ENCODE peak calls at places on chromosomes 16 and 17, in seven cellular contexts. M is right lobe of liver; A is IMR-90; Y is CD4-positive, CD25-positive, alpha-beta regulatory T cell; C is SJCRH30; H is ovary; B is Peyer's patch. K is an unnamed sample.

GRCh38 chr17:73455050-73455687 is 143.4 kb upstream of the CDC42EP4 start:
- DNase-seq in M (no peak), H (no peak), B (peak; percentile 43), A (no peak), C (no peak), Y (no peak), K (no peak)

GRCh38 chr16:3456374-3456773 is 12.9 kb downstream of the NAA60 start:
- DNase-seq in Y (no peak), B (no peak), A (peak; percentile 8), C (no peak), M (no peak), H (no peak), K (no peak)

GRCh38 chr16:75138636-75139035 is 9.7 kb upstream of the ZFP1 start:
- DNase-seq in Y (no peak), M (no peak), B (no peak), A (no peak), H (no peak), C (peak; percentile 47), K (no peak)

GRCh38 chr17:68199837-68200688 is 47.8 kb upstream of the AMZ2 start:
- DNase-seq in H (no peak), M (no peak), C (no peak), A (no peak), Y (no peak), B (no peak), K (no peak)

GRCh38 chr17:2435181-2435741 is 34.4 kb upstream of the MNT start:
- DNase-seq in A (peak; percentile 31), C (no peak), Y (no peak), M (no peak), B (no peak), H (no peak), K (peak; percentile 48)

GRCh38 chr17:31583795-31584340 is 192.4 kb downstream of the RAB11FIP4 start:
- DNase-seq in B (no peak), C (no peak), A (no peak), H (no peak), Y (no peak), M (no peak), K (no peak)

GRCh38 chr16:67399749-67400704 is 6.7 kb upstream of the TPPP3 start:
- DNase-seq in Y (no peak), H (no peak), M (no peak), A (no peak), B (no peak), C (peak; percentile 86), K (no peak)

GRCh38 chr16:30005341-30006094 is 5.3 kb downstream of the DOC2A start:
- DNase-seq in H (no peak), C (peak; percentile 26), A (peak; percentile 31), M (no peak), B (no peak), Y (peak; percentile 24), K (peak; percentile 29)

GRCh38 chr16:66269631-66270332 is 96.7 kb upstream of the CDH5 start:
- DNase-seq in A (no peak), B (no peak), M (peak; percentile 21), Y (no peak), C (peak; percentile 50), H (peak; percentile 58), K (no peak)

GRCh38 chr17:4896332-4897197 is 2.8 kb upstream of the C17orf107 start:
- DNase-seq in Y (no peak), C (no peak), M (no peak), H (no peak), B (no peak), A (no peak), K (no peak)

GRCh38 chr16:31177136-31177535 is 2.8 kb upstream of the FUS start:
- DNase-seq in H (no peak), A (peak; percentile 59), Y (peak; percentile 12), C (no peak), M (no peak), B (no peak), K (no peak)

GRCh38 chr16:19804538-19805323 is 79.9 kb downstream of the GPRC5B start:
- DNase-seq in Y (no peak), C (peak; percentile 84), B (no peak), M (peak; percentile 58), A (no peak), H (no peak), K (no peak)

GRCh38 chr16:81357711-81358270 is 43.0 kb downstream of the GAN start:
- DNase-seq in B (no peak), C (no peak), A (no peak), H (no peak), M (no peak), Y (no peak), K (no peak)

GRCh38 chr17:50689956-50690886 is 17.5 kb downstream of the ANKRD40 start:
- DNase-seq in B (no peak), A (no peak), C (no peak), H (no peak), Y (no peak), M (no peak), K (no peak)

GRCh38 chr16:81553080-81553813 is 108.6 kb downstream of the CMIP start:
- DNase-seq in B (no peak), C (no peak), A (peak; percentile 47), M (peak; percentile 72), Y (no peak), H (no peak), K (no peak)

GRCh38 chr16:16014329-16015224 is 65.2 kb downstream of the ABCC1 start:
- DNase-seq in Y (no peak), M (peak; percentile 59), A (peak; percentile 62), H (peak; percentile 23), B (no peak), C (peak; percentile 77), K (no peak)

GRCh38 chr17:43578699-43579569 is 32.8 kb upstream of the ETV4 start:
- DNase-seq in C (peak; percentile 72), B (peak; percentile 54), M (no peak), Y (no peak), A (peak; percentile 85), H (no peak), K (peak; percentile 13)

GRCh38 chr17:50529849-50530248 is 2.7 kb upstream of the EPN3 start:
- DNase-seq in A (no peak), B (no peak), M (no peak), H (no peak), C (no peak), Y (no peak), K (no peak)

GRCh38 chr16:20485408-20485807 is 34.1 kb downstream of the ACSM2A start:
- DNase-seq in Y (no peak), A (no peak), M (no peak), B (no peak), C (no peak), H (no peak), K (no peak)

GRCh38 chr16:85839681-85840240 is 40.3 kb downstream of the COX4I1 start:
- DNase-seq in A (no peak), H (no peak), M (no peak), B (peak; percentile 44), Y (no peak), C (no peak), K (no peak)

GRCh38 chr16:55759983-55760664 is 72.8 kb downstream of the CES1 start:
- DNase-seq in C (no peak), M (peak; percentile 91), B (no peak), A (no peak), Y (no peak), H (no peak), K (no peak)

GRCh38 chr17:75679706-75680201 is 12.6 kb downstream of the SAP30BP start:
- DNase-seq in C (no peak), A (no peak), H (no peak), B (no peak), M (no peak), Y (no peak), K (no peak)

DNA sequence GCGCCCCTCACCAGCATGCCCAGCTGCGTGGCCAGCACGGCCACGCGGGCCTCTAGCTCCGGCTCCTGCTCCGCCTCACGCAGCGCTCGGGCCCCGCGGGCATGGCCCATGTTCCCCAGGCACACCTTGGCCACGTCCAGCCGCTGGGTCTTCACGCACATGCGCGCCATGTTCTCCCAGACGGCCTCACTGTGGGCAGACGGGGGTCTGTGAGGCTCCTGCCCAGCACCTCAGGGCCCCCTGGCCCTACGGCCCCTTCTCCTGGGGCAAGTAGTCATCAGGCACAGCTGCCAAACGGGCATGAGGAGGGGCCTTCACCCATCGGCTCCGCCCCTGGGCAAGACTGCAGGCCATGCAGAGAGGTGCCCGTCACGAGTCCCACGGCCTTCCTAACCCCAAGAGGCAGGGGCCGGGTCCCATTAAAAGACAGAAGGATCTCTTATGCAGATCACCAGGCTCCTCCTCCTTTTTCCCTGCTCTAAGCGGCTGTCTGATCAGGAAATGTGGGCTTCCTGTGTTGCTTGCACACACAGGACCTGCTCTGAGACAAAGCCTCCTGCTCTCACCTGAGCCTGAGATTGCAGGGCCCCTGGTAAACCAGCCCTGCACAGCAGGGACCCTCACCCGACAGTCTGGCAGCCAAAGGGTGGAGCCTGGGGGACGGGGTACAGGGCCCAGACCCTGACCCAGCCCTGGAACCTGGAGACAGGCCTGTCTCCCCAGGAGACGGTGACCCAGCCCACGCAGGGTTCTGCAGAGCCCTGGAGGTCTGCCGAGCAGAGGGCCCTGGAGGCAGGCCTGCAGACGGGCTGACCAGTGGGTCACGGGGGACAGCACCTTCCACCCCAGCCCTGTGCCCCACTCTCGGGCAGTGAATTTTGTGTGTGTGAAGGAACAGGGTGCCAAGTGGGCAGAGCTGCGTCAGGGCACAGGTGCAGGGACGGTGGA is 6.6 kb upstream of the TMEM204 start:
- DNase-seq in A (no peak), B (no peak), H (no peak), M (no peak), Y (no peak), C (no peak), K (no peak)
- H3K4me3 ChIP-seq in A (no peak overlapping the region), B (no peak overlapping the region), H (no peak overlapping the region), M (no peak overlapping the region), Y (no peak overlapping the region), C (no peak overlapping the region), K (no peak overlapping the region)

DNA sequence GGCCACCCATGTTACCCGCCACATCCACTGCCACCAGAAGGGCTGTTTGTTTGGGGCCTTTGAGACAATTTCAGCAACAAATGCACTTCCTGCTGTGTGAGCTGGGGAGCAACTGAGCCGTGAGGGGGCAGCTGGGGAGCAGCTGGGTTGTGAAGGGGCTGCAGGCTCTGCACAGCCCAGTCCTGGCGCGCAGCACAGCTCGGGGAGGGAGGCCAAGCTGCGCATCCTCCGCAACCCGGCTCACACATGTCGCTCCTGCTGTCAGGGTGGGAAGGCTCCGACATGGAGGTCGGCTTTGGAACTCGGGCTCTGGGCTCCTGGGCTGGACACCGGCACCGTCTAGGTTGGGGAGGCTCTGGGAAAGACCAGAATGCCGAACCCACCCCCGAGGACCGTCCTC is 53.6 kb downstream of the CBFA2T3 start:
- DNase-seq in Y (no peak), C (no peak), H (no peak), A (no peak), B (no peak), M (no peak), K (no peak)
- H3K4me1 ChIP-seq in Y (peaks cover 10% of the 10 kb centered on the region), C (peaks cover 47% of the 10 kb centered on the region), H (peaks cover 3% of the 10 kb centered on the region), A (peaks cover 10% of the 10 kb centered on the region), B (peaks cover 8% of the 10 kb centered on the region), M (no peaks in the 10 kb centered on the region), K (no peaks in the 10 kb centered on the region)

DNA sequence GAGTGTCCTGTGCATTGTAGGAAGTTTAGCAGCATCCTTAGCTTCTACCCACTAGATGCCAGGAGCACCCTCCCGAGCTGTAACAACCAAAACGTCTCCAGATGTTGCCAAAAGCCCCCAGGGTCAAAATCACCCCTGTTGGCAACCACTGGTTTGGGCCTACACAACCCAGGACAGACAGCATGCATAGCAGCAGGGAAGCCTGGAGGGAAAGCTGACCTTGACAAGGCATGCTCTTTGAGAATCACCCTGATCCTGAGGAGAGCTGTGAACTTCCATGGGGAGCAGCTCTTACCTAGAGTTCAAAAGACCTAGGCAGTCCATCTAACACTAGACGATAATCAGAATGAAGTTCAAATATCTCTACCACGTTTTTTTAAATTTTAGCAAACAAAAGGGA is 9.2 kb downstream of the SKAP1 start:
- DNase-seq in B (no peak), M (no peak), H (no peak), C (no peak), Y (no peak), A (no peak), K (no peak)
- H3K27me3 ChIP-seq in B (no peaks in the 10 kb centered on the region), M (peaks cover 7% of the 10 kb centered on the region), H (no peaks in the 10 kb centered on the region), C (peaks cover 12% of the 10 kb centered on the region), Y (no peaks in the 10 kb centered on the region), A (peaks cover 25% of the 10 kb centered on the region), K (peaks cover 39% of the 10 kb centered on the region)

GRCh38 chr16:72989203-72989991 is 58.5 kb downstream of the ZFHX3 start:
- DNase-seq in A (peak; percentile 93), H (no peak), Y (no peak), C (peak; percentile 9), B (no peak), M (no peak), K (no peak)
- H3K4me3 ChIP-seq in A (peak overlapping the region; percentile 9), H (no peak overlapping the region), Y (no peak overlapping the region), C (peak overlapping the region; percentile 30), B (no peak overlapping the region), M (no peak overlapping the region), K (no peak overlapping the region)

K was measured in HAP-1.